ENCODE peak calls at places on chromosome 16, in ten cellular contexts. H is neural progenitor cell, G is suprapubic skin, E is kidney, D is PC-9, C is fibroblast of lung, F is right atrium auricular region, J is tibial artery, I is transverse colon, N is prostate gland. R is an unnamed sample.

GRCh38 chr16:84093120-84093878 is 23.4 kb downstream of the MBTPS1 start:
- DNase-seq in H (no peak), G (no peak), E (no peak), D (no peak), C (no peak), F (no peak), J (no peak), I (peak), N (no peak), R (no peak)

GRCh38 chr16:51048544-51048943 is 102.5 kb downstream of the SALL1 start:
- DNase-seq in H (no peak), G (no peak), E (no peak), D (no peak), C (peak), F (no peak), J (no peak), I (no peak), N (no peak), R (no peak)

GRCh38 chr16:4788489-4788889 is 344 bp upstream of the SEPTIN12 start:
- DNase-seq in H (no peak), G (no peak), E (no peak), D (no peak), C (no peak), F (no peak), J (no peak), I (no peak), N (no peak), R (no peak)

GRCh38 chr16:53085539-53086450 is 31.0 kb downstream of the CHD9 start:
- DNase-seq in H (no peak), G (no peak), E (no peak), D (no peak), C (peak), F (no peak), J (no peak), I (no peak), N (peak), R (no peak)

GRCh38 chr16:26951950-26952349 is 114.8 kb upstream of the C16orf82 start:
- DNase-seq in H (peak), G (no peak), E (no peak), D (no peak), C (no peak), F (no peak), J (no peak), I (no peak), N (no peak), R (no peak)

GRCh38 chr16:51637744-51638100 is 486.7 kb upstream of the SALL1 start:
- DNase-seq in H (peak), G (no peak), E (no peak), D (no peak), C (peak), F (no peak), J (no peak), I (no peak), N (no peak), R (no peak)

GRCh38 chr16:22300427-22301071 is 3.3 kb downstream of the POLR3E start:
- DNase-seq in H (peak), G (no peak), E (no peak), D (peak), C (peak), F (no peak), J (no peak), I (peak), N (peak), R (no peak)

GRCh38 chr16:50425648-50426047 is 56.9 kb upstream of the BRD7 start:
- DNase-seq in H (no peak), G (no peak), E (no peak), D (no peak), C (no peak), F (no peak), J (no peak), I (no peak), N (no peak), R (no peak)

GRCh38 chr16:57803413-57803990 is 1.2 kb upstream of the KIFC3 start:
- DNase-seq in H (no peak), G (no peak), E (peak), D (no peak), C (no peak), F (no peak), J (no peak), I (no peak), N (no peak), R (no peak)

GRCh38 chr16:4314532-4315184 is 1.2 kb upstream of the GLIS2 start:
- DNase-seq in H (peak), G (no peak), E (peak), D (no peak), C (peak), F (no peak), J (peak), I (no peak), N (no peak), R (no peak)

GRCh38 chr16:15807603-15808009 is 49.2 kb downstream of the MYH11 start:
- DNase-seq in H (peak), G (no peak), E (no peak), D (no peak), C (peak), F (no peak), J (peak), I (peak), N (no peak), R (peak)

GRCh38 chr16:85376292-85377095 is 236.6 kb upstream of the GSE1 start:
- DNase-seq in H (no peak), G (no peak), E (no peak), D (no peak), C (peak), F (no peak), J (peak), I (peak), N (peak), R (no peak)

GRCh38 chr16:352547-353403 is at the start of gene AXIN1:
- DNase-seq in H (peak), G (peak), E (peak), D (peak), C (peak), F (peak), J (peak), I (peak), N (peak), R (peak)

GRCh38 chr16:48054881-48055601 is 100.8 kb downstream of the ABCC12 start:
- DNase-seq in H (peak), G (no peak), E (no peak), D (peak), C (peak), F (no peak), J (no peak), I (peak), N (peak), R (no peak)

GRCh38 chr16:54286330-54287017 is at the start of gene IRX3:
- DNase-seq in H (peak), G (peak), E (peak), D (peak), C (peak), F (peak), J (peak), I (peak), N (peak), R (peak)
- H3K4me3 ChIP-seq in H (peak), G (peak), E (peak), D (peak), C (peak), F (peak), J (peak), I (peak), N (peak), R (peak)

GRCh38 chr16:68357923-68358322 is 47.1 kb downstream of the PRMT7 start:
- DNase-seq in H (no peak), G (no peak), E (no peak), D (no peak), C (no peak), F (no peak), J (no peak), I (no peak), N (no peak), R (no peak)
- TF ChIP-seq CTCF in H (no peak), G (no peak), E (no peak), D (no peak), C (no peak), F (no peak), J (no peak), I (no peak), N (no peak), R (no peak)

GRCh38 chr16:89749637-89750036 is 28.3 kb downstream of the ZNF276 start:
- DNase-seq in H (no peak), G (no peak), E (peak), D (no peak), C (no peak), F (no peak), J (no peak), I (peak), N (no peak), R (no peak)

GRCh38 chr16:89746043-89746442 is 24.7 kb downstream of the ZNF276 start:
- DNase-seq in H (no peak), G (no peak), E (no peak), D (no peak), C (no peak), F (no peak), J (no peak), I (no peak), N (no peak), R (no peak)

GRCh38 chr16:89742948-89743347 is 21.6 kb downstream of the ZNF276 start:
- DNase-seq in H (no peak), G (no peak), E (no peak), D (no peak), C (no peak), F (no peak), J (no peak), I (no peak), N (no peak), R (no peak)

GRCh38 chr16:89741342-89742014 is 20.1 kb downstream of the ZNF276 start:
- DNase-seq in H (no peak), G (no peak), E (no peak), D (no peak), C (no peak), F (no peak), J (no peak), I (no peak), N (no peak), R (no peak)

GRCh38 chr16:89744813-89745212 is 23.5 kb downstream of the ZNF276 start:
- DNase-seq in H (no peak), G (no peak), E (no peak), D (no peak), C (no peak), F (no peak), J (no peak), I (no peak), N (no peak), R (no peak)
- H3K27ac ChIP-seq in H (no peak), G (no peak), E (no peak), D (no peak), C (no peak), F (no peak), J (no peak), I (no peak), N (no peak), R (no peak)

DNA sequence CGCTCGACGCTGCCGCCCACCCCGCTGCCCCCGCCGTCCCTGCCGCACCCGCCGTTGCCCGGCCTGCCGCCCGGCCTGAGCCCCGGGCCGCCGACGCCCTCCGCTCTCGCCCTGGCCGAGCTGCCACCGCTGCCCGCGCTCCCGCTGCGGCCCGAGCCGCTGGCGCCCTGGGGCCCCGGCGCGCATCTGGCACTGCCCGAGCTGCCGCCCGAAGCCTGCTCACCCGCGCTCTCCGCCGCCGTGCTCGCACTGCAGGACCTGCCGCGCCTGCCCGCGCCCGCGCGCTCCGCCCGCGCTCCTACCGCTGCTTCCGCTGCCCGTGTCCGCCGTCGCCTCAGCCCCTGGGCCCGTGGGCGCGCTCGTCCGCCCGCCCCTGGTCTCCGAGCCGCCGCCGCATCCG is 8.4 kb upstream of the CLDN9 start:
- DNase-seq in H (peak), G (no peak), E (no peak), D (peak), C (no peak), F (no peak), J (no peak), I (no peak), N (no peak), R (no peak)
- H3K4me3 ChIP-seq in H (no peak), G (peak), E (no peak), D (no peak), C (peak), F (no peak), J (peak), I (no peak), N (peak), R (peak)

GRCh38 chr16:66832190-66832589 is 1.4 kb upstream of the NAE1 start:
- DNase-seq in H (no peak), G (no peak), E (no peak), D (no peak), C (no peak), F (no peak), J (no peak), I (peak), N (no peak), R (no peak)

GRCh38 chr16:66832661-66833305 is 2.0 kb upstream of the NAE1 start:
- DNase-seq in H (no peak), G (no peak), E (no peak), D (no peak), C (peak), F (no peak), J (no peak), I (no peak), N (no peak), R (no peak)

GRCh38 chr16:66830422-66831404 is at the start of gene NAE1:
- DNase-seq in H (peak), G (peak), E (peak), D (peak), C (peak), F (peak), J (peak), I (peak), N (peak), R (peak)

DNA sequence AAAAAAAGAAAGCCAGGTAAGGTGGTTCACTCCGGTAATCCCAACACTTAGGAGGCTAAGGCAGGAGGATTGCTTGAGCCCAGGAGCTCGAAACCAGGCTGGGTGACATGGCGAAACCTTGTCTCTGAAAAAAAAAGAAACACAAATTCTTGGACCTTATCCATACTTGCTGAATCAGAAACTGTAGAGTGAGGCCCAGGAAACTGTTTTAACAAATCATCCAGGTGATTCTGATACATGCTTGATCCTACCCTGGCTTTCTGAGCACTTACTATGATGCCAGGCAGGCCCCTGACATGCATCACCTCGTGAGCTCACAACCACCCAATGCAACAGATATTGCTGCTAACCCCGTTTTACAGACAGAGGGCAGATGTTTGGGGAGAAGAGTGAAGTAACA is 4.0 kb upstream of the NAE1 start:
- DNase-seq in H (no peak), G (no peak), E (no peak), D (no peak), C (no peak), F (no peak), J (no peak), I (no peak), N (no peak), R (no peak)
- TF ChIP-seq CTCF in H (no peak), G (no peak), E (no peak), D (no peak), C (no peak), F (no peak), J (no peak), I (no peak), N (no peak), R (no peak)

DNA sequence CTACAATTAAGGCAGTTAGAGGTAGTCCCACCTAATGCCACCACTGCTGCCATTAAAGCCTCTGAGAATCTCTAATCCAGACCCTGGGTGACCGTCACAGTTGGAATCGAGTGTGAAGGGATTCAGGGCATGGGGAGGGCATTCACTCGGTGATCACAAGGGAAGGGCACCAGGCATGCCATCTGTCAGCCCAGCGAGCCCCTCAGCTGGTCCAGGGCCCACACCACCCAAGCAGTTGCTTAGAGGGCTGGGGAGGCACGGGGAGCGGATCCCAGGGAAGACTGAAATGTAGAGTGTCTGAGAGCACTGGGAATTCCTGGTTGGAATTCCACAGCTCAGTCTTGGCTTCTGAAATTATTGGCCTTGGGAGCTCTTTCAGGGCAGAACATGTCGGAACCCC is 294.6 kb downstream of the CPPED1 start:
- DNase-seq in H (no peak), G (no peak), E (no peak), D (no peak), C (no peak), F (no peak), J (no peak), I (no peak), N (no peak), R (no peak)
- H3K27ac ChIP-seq in H (no peak), G (no peak), E (no peak), D (no peak), C (no peak), F (no peak), J (no peak), I (no peak), N (no peak), R (no peak)

DNA sequence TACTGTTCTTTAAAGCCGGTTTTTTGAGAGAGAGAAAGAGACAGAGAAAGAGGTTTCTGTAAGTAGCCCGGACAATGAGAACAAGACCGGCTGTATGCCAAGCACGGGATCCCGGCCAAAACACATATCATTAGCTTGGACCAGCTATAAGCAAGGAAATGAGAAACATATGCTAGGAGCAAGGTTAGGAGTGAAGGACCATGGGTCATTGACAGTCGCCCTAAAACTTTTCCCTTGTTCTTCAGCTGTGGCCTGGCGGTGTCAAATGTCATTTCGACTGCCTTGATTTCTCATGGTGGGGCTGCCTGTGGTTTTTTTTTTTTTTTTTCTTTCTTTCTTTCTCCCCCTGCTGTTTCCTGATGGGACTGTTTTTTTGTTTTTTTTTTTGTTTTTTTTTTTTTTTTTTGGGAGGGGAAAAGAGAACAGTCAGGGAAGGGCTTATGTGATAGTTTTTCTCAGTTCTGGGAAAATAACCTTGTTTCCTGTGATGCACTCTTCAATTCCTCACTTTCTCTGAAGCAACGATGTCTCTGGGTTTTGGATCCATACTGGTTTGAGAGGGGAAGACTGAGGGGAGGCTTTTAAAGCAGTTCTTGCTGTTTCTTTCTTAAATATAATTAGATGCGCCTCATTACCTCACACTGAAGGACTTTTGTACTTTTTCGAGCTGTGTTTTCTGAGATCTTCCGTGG is 124.8 kb upstream of the ZFHX3 start:
- DNase-seq in H (peak), G (no peak), E (no peak), D (peak), C (peak), F (peak), J (peak), I (peak), N (peak), R (no peak)
- H3K4me3 ChIP-seq in H (no peak), G (no peak), E (no peak), D (no peak), C (no peak), F (no peak), J (peak), I (no peak), N (no peak), R (peak)